ENCODE peak calls at places on chromosomes 4 and X, in eight cellular contexts. G, I, A, P, F, Q, O and Y are unnamed samples.

GRCh38 chr4:80336582-80336981 is 1.1 kb downstream of the CFAP299 start:
- DNase-seq in G (peak; percentile 2), I (no peak), A (peak; percentile 21), P (peak; percentile 34), F (no peak), Q (no peak), O (peak; percentile 53), Y (no peak)

GRCh38 chr4:187235456-187236170 is 512.0 kb upstream of the FAT1 start:
- DNase-seq in G (no peak), I (no peak), A (peak; percentile 66), P (no peak), F (peak; percentile 32), Q (no peak), O (no peak), Y (no peak)

GRCh38 chrX:39724544-39724943 is 373.2 kb downstream of the BCOR start:
- DNase-seq in G (no peak), I (no peak), A (no peak), P (no peak), F (no peak), Q (no peak), O (no peak), Y (no peak)

GRCh38 chrX:45322382-45322781 is 121.7 kb upstream of the DIPK2B start:
- DNase-seq in G (peak; percentile 34), I (no peak), A (peak; percentile 0), P (peak; percentile 68), F (peak; percentile 86), Q (no peak), O (peak; percentile 83), Y (no peak)

GRCh38 chr4:70739496-70740337 is 18.0 kb downstream of the RUFY3 start:
- DNase-seq in G (peak; percentile 51), I (no peak), A (no peak), P (no peak), F (no peak), Q (no peak), O (no peak), Y (no peak)

GRCh38 chr4:101527186-101527585 is 179.9 kb upstream of the PPP3CA start:
- DNase-seq in G (no peak), I (peak; percentile 13), A (no peak), P (no peak), F (peak; percentile 2), Q (peak; percentile 60), O (no peak), Y (no peak)

GRCh38 chr4:57137261-57137660 is 27.1 kb upstream of the IGFBP7 start:
- DNase-seq in G (no peak), I (no peak), A (no peak), P (no peak), F (peak; percentile 62), Q (no peak), O (peak; percentile 14), Y (no peak)

GRCh38 chr4:106583567-106583966 is 215.0 kb upstream of the GIMD1 start:
- DNase-seq in G (no peak), I (no peak), A (no peak), P (no peak), F (peak; percentile 91), Q (no peak), O (peak; percentile 95), Y (no peak)

GRCh38 chr4:3781193-3781886 is 15.2 kb downstream of the ADRA2C start:
- DNase-seq in G (no peak), I (no peak), A (no peak), P (no peak), F (no peak), Q (no peak), O (no peak), Y (peak; percentile 15)

GRCh38 chr4:20512980-20513379 is 187.3 kb upstream of the PACRGL start:
- DNase-seq in G (no peak), I (no peak), A (no peak), P (no peak), F (no peak), Q (no peak), O (no peak), Y (no peak)

GRCh38 chrX:144801786-144802185 is 445.5 kb upstream of the SPANXN1 start:
- DNase-seq in G (no peak), I (no peak), A (no peak), P (no peak), F (peak; percentile 2), Q (no peak), O (peak; percentile 2), Y (no peak)

GRCh38 chr4:16194199-16194598 is 32.1 kb downstream of the TAPT1 start:
- DNase-seq in G (no peak), I (no peak), A (no peak), P (peak; percentile 10), F (peak; percentile 14), Q (no peak), O (peak; percentile 36), Y (no peak)

GRCh38 chrX:155880586-155881157 is 473 bp upstream of the VAMP7 start:
- DNase-seq in G (no peak), I (no peak), A (peak; percentile 6), P (peak; percentile 0), F (peak; percentile 35), Q (no peak), O (no peak), Y (no peak)